ENCODE peak calls at places on chromosomes 12 and 14, in four cellular contexts. One of them, this sample, is unnamed. For H3K36me3, the result is how much of the 10 kb centered on the place peaks cover.

GRCh38 chr12:45183263-45183662 is 32.6 kb upstream of the ANO6 start:
- DNase-seq in tibial nerve: no peak
- DNase-seq in upper lobe of left lung: no peak
- DNase-seq in stomach: no peak
- DNase-seq in this sample: no peak

GRCh38 chr14:52314521-52315354 is 626 bp downstream of the PTGER2 start:
- DNase-seq in tibial nerve: no peak
- DNase-seq in upper lobe of left lung: peak
- DNase-seq in stomach: peak
- DNase-seq in this sample: no peak

GRCh38 chr12:7060353-7060954 is at the start of gene C1S:
- DNase-seq in tibial nerve: peak
- DNase-seq in upper lobe of left lung: peak
- DNase-seq in stomach: peak
- DNase-seq in this sample: peak

GRCh38 chr12:27756670-27757069 is 23.4 kb upstream of the KLHL42 start:
- DNase-seq in tibial nerve: no peak
- DNase-seq in upper lobe of left lung: no peak
- DNase-seq in stomach: no peak
- DNase-seq in this sample: no peak

GRCh38 chr12:9149372-9149771 is 33.7 kb upstream of the A2M start:
- DNase-seq in tibial nerve: no peak
- DNase-seq in upper lobe of left lung: no peak
- DNase-seq in stomach: no peak
- DNase-seq in this sample: no peak

GRCh38 chr12:114316076-114316475 is 89.9 kb downstream of the TBX5 start:
- DNase-seq in tibial nerve: no peak
- DNase-seq in upper lobe of left lung: no peak
- DNase-seq in stomach: no peak
- DNase-seq in this sample: no peak

GRCh38 chr14:94473666-94474410 is 2.2 kb downstream of the SERPINA9 start:
- DNase-seq in tibial nerve: no peak
- DNase-seq in upper lobe of left lung: no peak
- DNase-seq in stomach: no peak
- DNase-seq in this sample: no peak

GRCh38 chr12:16531623-16532022 is 74.3 kb downstream of the LMO3 start:
- DNase-seq in tibial nerve: no peak
- DNase-seq in upper lobe of left lung: no peak
- DNase-seq in stomach: peak
- DNase-seq in this sample: no peak

GRCh38 chr12:100877776-100878175 is 83.2 kb downstream of the ANO4 start:
- DNase-seq in tibial nerve: no peak
- DNase-seq in upper lobe of left lung: no peak
- DNase-seq in stomach: no peak
- DNase-seq in this sample: no peak

GRCh38 chr14:72948481-72949138 is 22.3 kb downstream of the DCAF4 start:
- DNase-seq in tibial nerve: peak
- DNase-seq in upper lobe of left lung: peak
- DNase-seq in stomach: peak
- DNase-seq in this sample: no peak

DNA sequence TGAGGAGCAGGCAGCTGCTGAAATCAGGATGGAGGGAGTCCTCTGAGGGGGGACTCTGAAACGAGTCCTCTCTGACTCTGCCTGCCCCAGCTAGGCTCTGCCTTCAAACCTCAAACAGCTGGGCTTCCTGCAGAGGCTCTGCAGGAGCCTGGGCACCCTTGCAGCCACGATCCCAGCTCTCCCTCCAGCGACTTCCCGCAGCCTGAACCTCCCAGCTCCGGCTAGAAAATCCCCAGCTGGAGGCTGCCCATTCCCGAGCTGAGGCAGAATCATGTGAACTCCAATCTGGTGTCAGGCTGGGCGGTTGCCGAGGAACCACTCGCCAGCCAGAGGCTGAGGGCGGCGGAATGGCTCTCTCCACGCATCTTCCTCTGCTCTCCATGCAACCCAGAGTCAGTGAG is at the start of gene GPR68:
- DNase-seq in tibial nerve: no peak
- DNase-seq in upper lobe of left lung: no peak
- DNase-seq in stomach: peak
- DNase-seq in this sample: peak
- H3K27ac ChIP-seq in tibial nerve: no peak
- H3K27ac ChIP-seq in upper lobe of left lung: peak
- H3K27ac ChIP-seq in stomach: peak
- H3K27ac ChIP-seq in this sample: peak

GRCh38 chr14:68979021-68979721 is at the start of gene ACTN1:
- DNase-seq in tibial nerve: peak
- DNase-seq in upper lobe of left lung: peak
- DNase-seq in stomach: peak
- DNase-seq in this sample: peak
- TF ChIP-seq EP300 in tibial nerve: peak
- TF ChIP-seq EP300 in upper lobe of left lung: no peak
- TF ChIP-seq EP300 in stomach: no peak
- TF ChIP-seq EP300 in this sample: no peak

DNA sequence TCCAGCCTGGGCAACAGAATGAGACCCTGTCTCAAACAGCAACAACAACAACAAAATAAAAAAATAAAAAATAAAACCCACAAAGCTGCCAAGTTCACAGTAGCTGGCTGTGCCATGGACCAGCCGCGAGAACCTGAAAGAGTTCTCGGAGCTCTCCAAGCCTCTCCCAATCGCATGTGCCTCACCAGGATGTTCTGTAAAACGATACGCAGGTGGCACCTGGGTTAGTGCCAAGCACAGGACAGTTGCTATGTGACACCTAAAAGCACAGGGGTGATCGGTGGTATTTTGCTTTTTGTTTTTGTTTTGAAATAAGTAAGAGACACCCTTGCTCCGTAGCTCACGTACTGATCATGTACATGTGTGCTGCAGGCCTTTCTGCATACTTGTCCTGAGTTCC is 52.4 kb downstream of the RFLNA start:
- DNase-seq in tibial nerve: no peak
- DNase-seq in upper lobe of left lung: no peak
- DNase-seq in stomach: no peak
- DNase-seq in this sample: no peak
- H3K36me3 ChIP-seq in tibial nerve: under half
- H3K36me3 ChIP-seq in upper lobe of left lung: half or more
- H3K36me3 ChIP-seq in stomach: half or more
- H3K36me3 ChIP-seq in this sample: half or more

GRCh38 chr12:12946686-12947355 is 5.1 kb downstream of the GPRC5D start:
- DNase-seq in tibial nerve: no peak
- DNase-seq in upper lobe of left lung: no peak
- DNase-seq in stomach: no peak
- DNase-seq in this sample: no peak
- H3K27ac ChIP-seq in tibial nerve: no peak
- H3K27ac ChIP-seq in upper lobe of left lung: no peak
- H3K27ac ChIP-seq in stomach: no peak
- H3K27ac ChIP-seq in this sample: no peak

DNA sequence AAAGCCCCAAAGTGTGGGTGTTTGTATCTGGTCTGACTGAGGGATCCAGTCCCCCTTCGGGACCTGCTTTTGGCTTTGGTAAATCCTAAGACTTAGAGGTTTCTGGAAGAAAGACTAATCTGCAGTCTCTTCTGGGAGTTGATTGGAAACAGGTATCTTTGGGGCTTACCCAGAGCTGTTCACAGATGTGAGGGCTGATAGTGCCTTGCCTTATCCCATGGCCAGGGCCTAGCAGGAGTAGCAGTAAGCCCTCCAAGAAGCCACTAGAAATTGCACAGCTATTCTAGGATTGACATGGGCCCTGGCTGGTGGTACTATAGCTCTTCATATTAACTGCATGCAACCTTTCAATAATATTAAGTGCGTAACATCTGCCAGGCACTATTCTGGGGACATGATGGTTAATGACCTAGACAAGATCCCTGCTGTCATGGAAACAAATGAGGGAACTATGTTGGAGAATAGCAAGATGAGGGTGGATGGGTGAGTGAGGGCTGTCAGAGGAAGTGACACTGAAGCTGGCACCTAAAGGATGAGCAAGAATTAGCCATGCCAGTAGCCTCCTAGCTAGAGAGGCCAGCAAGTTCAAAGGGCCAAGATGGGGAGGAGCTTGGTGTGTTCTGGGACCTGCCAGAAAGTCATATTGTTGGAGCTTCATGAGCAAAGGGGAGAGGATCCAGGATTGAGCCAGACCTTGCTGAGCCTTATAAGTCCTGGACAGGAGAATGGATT is 71.7 kb downstream of the CRADD start:
- DNase-seq in tibial nerve: no peak
- DNase-seq in upper lobe of left lung: no peak
- DNase-seq in stomach: no peak
- DNase-seq in this sample: no peak
- TF ChIP-seq EP300 in tibial nerve: no peak
- TF ChIP-seq EP300 in upper lobe of left lung: no peak
- TF ChIP-seq EP300 in stomach: no peak
- TF ChIP-seq EP300 in this sample: no peak

GRCh38 chr12:109228664-109229063 is 80.4 kb downstream of the FOXN4 start:
- DNase-seq in tibial nerve: no peak
- DNase-seq in upper lobe of left lung: no peak
- DNase-seq in stomach: no peak
- DNase-seq in this sample: no peak

GRCh38 chr12:109236257-109236656 is 72.8 kb downstream of the FOXN4 start:
- DNase-seq in tibial nerve: no peak
- DNase-seq in upper lobe of left lung: no peak
- DNase-seq in stomach: no peak
- DNase-seq in this sample: no peak

GRCh38 chr12:109234012-109234411 is 75.1 kb downstream of the FOXN4 start:
- DNase-seq in tibial nerve: no peak
- DNase-seq in upper lobe of left lung: no peak
- DNase-seq in stomach: no peak
- DNase-seq in this sample: no peak

GRCh38 chr12:109230193-109230592 is 78.9 kb downstream of the FOXN4 start:
- DNase-seq in tibial nerve: no peak
- DNase-seq in upper lobe of left lung: no peak
- DNase-seq in stomach: no peak
- DNase-seq in this sample: no peak

GRCh38 chr12:109232731-109233130 is 76.4 kb downstream of the FOXN4 start:
- DNase-seq in tibial nerve: no peak
- DNase-seq in upper lobe of left lung: no peak
- DNase-seq in stomach: no peak
- DNase-seq in this sample: no peak
- H3K36me3 ChIP-seq in tibial nerve: under half
- H3K36me3 ChIP-seq in upper lobe of left lung: half or more
- H3K36me3 ChIP-seq in stomach: half or more
- H3K36me3 ChIP-seq in this sample: half or more

GRCh38 chr12:94285954-94286579 is 137.7 kb downstream of the PLXNC1 start:
- DNase-seq in tibial nerve: no peak
- DNase-seq in upper lobe of left lung: no peak
- DNase-seq in stomach: no peak
- DNase-seq in this sample: no peak

GRCh38 chr12:94284859-94285258 is 136.5 kb downstream of the PLXNC1 start:
- DNase-seq in tibial nerve: no peak
- DNase-seq in upper lobe of left lung: no peak
- DNase-seq in stomach: no peak
- DNase-seq in this sample: no peak

GRCh38 chr12:94280063-94280462 is 131.7 kb downstream of the PLXNC1 start:
- DNase-seq in tibial nerve: no peak
- DNase-seq in upper lobe of left lung: no peak
- DNase-seq in stomach: no peak
- DNase-seq in this sample: no peak

GRCh38 chr12:94284046-94284445 is 135.7 kb downstream of the PLXNC1 start:
- DNase-seq in tibial nerve: no peak
- DNase-seq in upper lobe of left lung: no peak
- DNase-seq in stomach: no peak
- DNase-seq in this sample: no peak

DNA sequence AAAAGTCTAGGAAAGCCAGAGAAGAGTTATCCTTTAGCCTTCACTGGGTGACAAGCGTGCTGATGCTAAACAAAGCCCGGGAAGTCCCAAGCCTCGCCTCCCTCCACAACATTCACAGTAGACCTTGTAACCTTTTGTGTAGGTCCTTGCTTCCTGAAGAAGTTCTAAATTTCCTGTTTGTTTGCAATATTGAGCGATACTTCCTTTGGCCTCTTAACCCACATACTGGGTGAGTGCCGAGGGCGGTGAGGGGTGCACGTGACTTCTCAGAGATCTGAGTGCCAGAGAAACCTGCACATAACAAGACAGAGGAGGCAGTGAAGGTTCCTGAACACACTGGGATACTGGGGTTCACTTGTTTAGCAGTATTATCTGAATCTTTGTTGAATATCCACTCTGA is 134.3 kb downstream of the PLXNC1 start:
- DNase-seq in tibial nerve: no peak
- DNase-seq in upper lobe of left lung: peak
- DNase-seq in stomach: peak
- DNase-seq in this sample: no peak
- H3K27ac ChIP-seq in tibial nerve: no peak
- H3K27ac ChIP-seq in upper lobe of left lung: peak
- H3K27ac ChIP-seq in stomach: no peak
- H3K27ac ChIP-seq in this sample: no peak

GRCh38 chr14:24164591-24164991 is 3.5 kb downstream of the IRF9 start:
- DNase-seq in tibial nerve: no peak
- DNase-seq in upper lobe of left lung: no peak
- DNase-seq in stomach: no peak
- DNase-seq in this sample: no peak

GRCh38 chr14:24160499-24160849 is 591 bp upstream of the IRF9 start:
- DNase-seq in tibial nerve: no peak
- DNase-seq in upper lobe of left lung: no peak
- DNase-seq in stomach: no peak
- DNase-seq in this sample: no peak

GRCh38 chr14:24159777-24160498 is 1.1 kb upstream of the IRF9 start:
- DNase-seq in tibial nerve: no peak
- DNase-seq in upper lobe of left lung: no peak
- DNase-seq in stomach: no peak
- DNase-seq in this sample: no peak

GRCh38 chr14:24162083-24162482 is 1.0 kb downstream of the IRF9 start:
- DNase-seq in tibial nerve: no peak
- DNase-seq in upper lobe of left lung: no peak
- DNase-seq in stomach: no peak
- DNase-seq in this sample: no peak

DNA sequence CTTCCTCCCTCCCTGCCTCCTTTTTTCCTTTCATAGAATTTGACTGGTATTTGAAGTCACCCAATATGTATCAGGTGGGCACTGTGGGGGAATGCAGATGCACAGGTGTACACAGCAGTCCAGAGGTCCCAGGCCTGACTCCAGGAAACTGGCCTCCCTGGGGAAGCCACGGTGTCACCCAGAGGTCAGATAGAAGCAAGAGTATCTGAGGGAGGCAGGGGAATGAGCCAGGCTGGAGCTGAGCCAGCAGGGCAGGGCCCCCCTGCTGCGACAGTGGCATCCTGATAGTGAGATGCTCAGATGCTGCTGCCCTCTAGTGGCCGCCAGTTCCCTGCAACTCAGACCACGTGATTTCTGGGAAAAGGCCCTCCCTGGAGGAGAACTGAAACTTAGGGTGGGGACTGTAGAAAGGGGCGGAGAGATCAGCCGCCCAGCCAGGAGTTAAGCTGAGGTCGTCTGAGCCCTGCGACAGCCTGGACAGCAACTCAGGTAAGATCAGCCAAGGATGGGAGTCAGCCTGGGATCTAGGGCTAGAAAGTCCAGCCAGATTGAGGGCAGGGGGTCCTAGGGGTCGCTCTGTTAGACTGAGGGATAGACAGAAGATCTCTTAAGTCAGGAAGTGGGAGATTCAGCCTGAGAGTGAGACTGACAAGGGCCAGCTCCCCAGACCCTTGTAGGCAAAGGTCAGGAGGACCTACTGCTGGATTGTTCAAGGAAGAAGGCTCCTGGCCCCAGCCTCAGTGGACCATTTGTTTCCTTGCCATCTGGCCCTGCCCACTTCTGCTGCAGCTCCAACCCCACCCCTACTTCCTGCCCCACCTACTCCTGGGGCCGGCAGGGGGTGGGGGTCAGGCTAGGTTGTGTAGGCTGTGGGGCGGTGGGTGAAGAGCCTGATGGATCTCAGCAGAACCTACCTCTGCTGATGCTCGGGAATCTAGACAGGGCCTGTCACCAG is at the start of gene IRF9:
- DNase-seq in tibial nerve: peak
- DNase-seq in upper lobe of left lung: peak
- DNase-seq in stomach: peak
- DNase-seq in this sample: peak
- TF ChIP-seq EP300 in tibial nerve: peak
- TF ChIP-seq EP300 in upper lobe of left lung: peak
- TF ChIP-seq EP300 in stomach: peak
- TF ChIP-seq EP300 in this sample: no peak